ENCODE peak calls at places on chromosomes 16 and 17, in five cellular contexts. T is NCI-H774, F is endodermal cell, G is sigmoid colon, J is body of pancreas. Z is an unnamed sample.

GRCh38 chr16:20383106-20384029 is 21.2 kb downstream of the PDILT start:
- DNase-seq in T (peak), F (peak), G (peak), J (peak), Z (peak)

GRCh38 chr16:67173808-67174705 is 3.7 kb downstream of the NOL3 start:
- DNase-seq in T (peak), F (peak), G (peak), J (peak), Z (no peak)

GRCh38 chr17:44775838-44776621 is 17.2 kb downstream of the ADAM11 start:
- DNase-seq in T (no peak), F (no peak), G (no peak), J (peak), Z (no peak)

GRCh38 chr17:29610395-29610794 is 12.3 kb downstream of the CORO6 start:
- DNase-seq in T (no peak), F (no peak), G (peak), J (no peak), Z (no peak)

GRCh38 chr16:30144917-30145316 is 21.9 kb upstream of the MAPK3 start:
- DNase-seq in T (no peak), F (no peak), G (no peak), J (no peak), Z (no peak)

GRCh38 chr16:49856741-49857330 is 924 bp upstream of the ZNF423 start:
- DNase-seq in T (no peak), F (peak), G (peak), J (peak), Z (peak)

GRCh38 chr16:87918866-87919680 is 17.3 kb downstream of the CA5A start:
- DNase-seq in T (no peak), F (no peak), G (no peak), J (no peak), Z (no peak)

GRCh38 chr16:51888021-51888420 is 658.9 kb downstream of the TOX3 start:
- DNase-seq in T (no peak), F (no peak), G (no peak), J (no peak), Z (no peak)

GRCh38 chr17:5370411-5370810 is 49.1 kb downstream of the NUP88 start:
- DNase-seq in T (no peak), F (no peak), G (no peak), J (no peak), Z (no peak)

GRCh38 chr16:12423151-12423550 is 380.5 kb downstream of the CPPED1 start:
- DNase-seq in T (no peak), F (no peak), G (no peak), J (no peak), Z (no peak)

GRCh38 chr17:28712037-28712704 is 483 bp upstream of the PROCA1 start:
- DNase-seq in T (no peak), F (peak), G (no peak), J (no peak), Z (no peak)

Z was measured in HFF-Myc.